ENCODE peak calls at places on chromosomes 5 and 9, in four cellular contexts. One of them, this sample, is unnamed.

GRCh38 chr5:133801955-133802751 is 166.3 kb downstream of the C5orf15 start:
- DNase-seq in IMR-90: peak
- DNase-seq in neuronal stem cell: no peak
- DNase-seq in astrocyte: peak
- DNase-seq in this sample: no peak

GRCh38 chr9:134629586-134630392 is 11.8 kb upstream of the COL5A1 start:
- DNase-seq in IMR-90: no peak
- DNase-seq in neuronal stem cell: no peak
- DNase-seq in astrocyte: no peak
- DNase-seq in this sample: peak

GRCh38 chr5:105740242-105740641 is 1930.5 kb downstream of the EFNA5 start:
- DNase-seq in IMR-90: no peak
- DNase-seq in neuronal stem cell: no peak
- DNase-seq in astrocyte: no peak
- DNase-seq in this sample: no peak

GRCh38 chr5:150377964-150378694 is 20.6 kb downstream of the TCOF1 start:
- DNase-seq in IMR-90: peak
- DNase-seq in neuronal stem cell: no peak
- DNase-seq in astrocyte: peak
- DNase-seq in this sample: peak

GRCh38 chr5:1414311-1415058 is 30.8 kb downstream of the SLC6A3 start:
- DNase-seq in IMR-90: no peak
- DNase-seq in neuronal stem cell: no peak
- DNase-seq in astrocyte: no peak
- DNase-seq in this sample: no peak

GRCh38 chr5:111755942-111756353 is 1.0 kb downstream of the NREP start:
- DNase-seq in IMR-90: peak
- DNase-seq in neuronal stem cell: no peak
- DNase-seq in astrocyte: no peak
- DNase-seq in this sample: peak

GRCh38 chr5:149636861-149637246 is 55.6 kb downstream of the ARHGEF37 start:
- DNase-seq in IMR-90: peak
- DNase-seq in neuronal stem cell: peak
- DNase-seq in astrocyte: peak
- DNase-seq in this sample: peak

GRCh38 chr5:142982821-142983200 is 212.6 kb downstream of the ARHGAP26 start:
- DNase-seq in IMR-90: no peak
- DNase-seq in neuronal stem cell: no peak
- DNase-seq in astrocyte: no peak
- DNase-seq in this sample: no peak

GRCh38 chr5:116013931-116014330 is 18.3 kb upstream of the ARL14EPL start:
- DNase-seq in IMR-90: no peak
- DNase-seq in neuronal stem cell: no peak
- DNase-seq in astrocyte: no peak
- DNase-seq in this sample: no peak

GRCh38 chr9:137045294-137046093 is 483 bp downstream of the NPDC1 start:
- DNase-seq in IMR-90: peak
- DNase-seq in neuronal stem cell: no peak
- DNase-seq in astrocyte: peak
- DNase-seq in this sample: peak

GRCh38 chr9:92170848-92171247 is 55.6 kb upstream of the SPTLC1 start:
- DNase-seq in IMR-90: no peak
- DNase-seq in neuronal stem cell: no peak
- DNase-seq in astrocyte: no peak
- DNase-seq in this sample: peak

DNA sequence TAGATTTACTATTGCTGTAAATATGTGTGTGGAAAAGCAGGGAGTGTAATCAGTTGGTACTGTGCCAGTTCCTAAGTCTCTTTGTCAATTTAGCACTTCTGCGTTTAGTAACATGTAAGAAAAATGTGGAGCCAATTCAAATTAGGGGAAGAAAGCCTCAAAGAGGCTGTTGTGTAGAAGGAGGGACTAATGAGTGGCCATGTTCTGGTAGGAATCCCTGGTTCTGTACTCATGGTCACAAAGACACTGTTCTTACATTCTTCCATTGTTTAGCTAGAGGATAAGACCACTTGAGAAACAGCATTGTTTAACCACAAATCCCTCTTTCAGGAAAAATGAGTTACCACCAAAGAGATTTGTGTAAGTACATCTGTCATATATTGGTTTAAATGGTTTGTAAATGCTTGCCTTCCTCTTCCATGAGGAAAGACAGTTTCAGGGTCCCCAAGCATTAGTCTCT is 14.9 kb downstream of the ARHGEF28 start:
- DNase-seq in IMR-90: peak
- DNase-seq in neuronal stem cell: no peak
- DNase-seq in astrocyte: peak
- DNase-seq in this sample: no peak
- H2AFZ ChIP-seq in IMR-90: no peak
- H2AFZ ChIP-seq in neuronal stem cell: no peak
- H2AFZ ChIP-seq in astrocyte: peak
- H2AFZ ChIP-seq in this sample: peak

GRCh38 chr5:58940446-58940845 is 357.6 kb downstream of the RAB3C start:
- DNase-seq in IMR-90: peak
- DNase-seq in neuronal stem cell: no peak
- DNase-seq in astrocyte: peak
- DNase-seq in this sample: no peak
- H2AFZ ChIP-seq in IMR-90: no peak
- H2AFZ ChIP-seq in neuronal stem cell: no peak
- H2AFZ ChIP-seq in astrocyte: no peak
- H2AFZ ChIP-seq in this sample: peak

GRCh38 chr9:20220286-20220685 is 402.0 kb downstream of the MLLT3 start:
- DNase-seq in IMR-90: no peak
- DNase-seq in neuronal stem cell: no peak
- DNase-seq in astrocyte: no peak
- DNase-seq in this sample: no peak
- H2AFZ ChIP-seq in IMR-90: no peak
- H2AFZ ChIP-seq in neuronal stem cell: no peak
- H2AFZ ChIP-seq in astrocyte: no peak
- H2AFZ ChIP-seq in this sample: peak

DNA sequence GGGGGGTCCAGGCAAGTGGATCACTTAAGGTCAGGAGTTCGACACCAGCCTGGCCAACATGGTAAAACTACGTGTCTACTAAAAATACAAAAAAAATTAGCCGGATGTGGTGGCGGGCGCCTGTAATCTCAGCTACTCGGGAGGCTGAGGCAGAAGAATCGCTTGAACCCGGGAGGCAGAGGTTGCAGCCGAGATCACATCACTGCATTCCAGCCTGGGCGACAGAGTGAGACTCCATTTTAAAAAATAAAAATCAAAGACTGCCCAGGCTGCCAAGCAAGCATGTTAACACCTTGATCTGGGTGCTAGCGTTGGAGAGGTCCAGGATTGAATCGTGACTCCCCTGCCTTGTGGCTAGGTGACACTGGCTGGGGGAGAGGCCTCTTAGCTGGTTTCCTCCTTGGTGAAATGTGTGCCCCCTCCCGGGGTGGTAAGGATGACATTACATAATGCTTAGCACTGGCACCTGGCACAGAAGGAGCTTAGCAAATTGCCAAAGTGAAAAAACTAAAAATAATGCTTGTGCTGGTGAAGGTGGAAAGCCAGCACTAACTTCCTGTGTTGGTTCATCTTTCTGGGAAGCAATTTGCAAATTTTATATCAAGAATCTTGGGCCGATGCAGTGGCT is 2.2 kb upstream of the CIZ1 start:
- DNase-seq in IMR-90: no peak
- DNase-seq in neuronal stem cell: no peak
- DNase-seq in astrocyte: no peak
- DNase-seq in this sample: peak
- H2AFZ ChIP-seq in IMR-90: peak
- H2AFZ ChIP-seq in neuronal stem cell: no peak
- H2AFZ ChIP-seq in astrocyte: no peak
- H2AFZ ChIP-seq in this sample: peak

DNA sequence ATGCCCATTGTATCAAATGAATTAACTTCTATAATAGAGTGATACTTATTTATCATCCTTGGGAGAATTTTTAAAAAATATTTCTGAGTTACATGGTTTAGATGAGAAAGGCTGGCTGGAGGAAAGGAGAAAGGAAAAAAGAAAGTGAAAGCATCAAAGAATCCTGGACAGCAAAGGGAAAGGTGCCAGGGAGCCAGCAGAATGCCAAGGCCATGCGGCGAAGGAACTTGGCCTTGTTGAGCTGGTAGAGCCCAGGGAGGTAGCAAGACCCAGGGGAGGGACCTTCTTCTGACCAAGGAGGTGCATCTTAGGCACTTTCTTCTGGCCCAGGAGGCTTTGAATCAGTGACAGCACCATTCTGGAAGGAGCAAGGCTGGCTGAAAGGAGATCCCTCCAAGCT is 240.5 kb downstream of the ENC1 start:
- DNase-seq in IMR-90: no peak
- DNase-seq in neuronal stem cell: no peak
- DNase-seq in astrocyte: no peak
- DNase-seq in this sample: no peak
- H2AFZ ChIP-seq in IMR-90: no peak
- H2AFZ ChIP-seq in neuronal stem cell: no peak
- H2AFZ ChIP-seq in astrocyte: no peak
- H2AFZ ChIP-seq in this sample: peak

GRCh38 chr5:113246371-113246870 is 188.4 kb downstream of the TSSK1B start:
- DNase-seq in IMR-90: no peak
- DNase-seq in neuronal stem cell: no peak
- DNase-seq in astrocyte: peak
- DNase-seq in this sample: peak
- H2AFZ ChIP-seq in IMR-90: no peak
- H2AFZ ChIP-seq in neuronal stem cell: no peak
- H2AFZ ChIP-seq in astrocyte: no peak
- H2AFZ ChIP-seq in this sample: peak

This sample was measured in osteoblast.